ENCODE peak calls at places on chromosomes 1 and 21, in four cellular contexts. One of them, this sample, is unnamed.
A peak's percentile ranks its signal among the peaks of the same experiment; 100 is the strongest.

GRCh38 chr1:216765346-216766300 is 42.4 kb upstream of the ESRRG start:
- DNase-seq in A549: no peak
- DNase-seq in K562: no peak
- DNase-seq in HepG2: no peak
- DNase-seq in this sample: no peak

GRCh38 chr1:175540928-175541645 is 202.3 kb downstream of the TNR start:
- DNase-seq in A549: no peak
- DNase-seq in K562: no peak
- DNase-seq in HepG2: no peak
- DNase-seq in this sample: no peak

GRCh38 chr1:151547119-151547899 is 7.2 kb downstream of the TUFT1 start:
- DNase-seq in A549: peak; percentile 88
- DNase-seq in K562: no peak
- DNase-seq in HepG2: peak; percentile 98
- DNase-seq in this sample: no peak

GRCh38 chr1:9271268-9271667 is 21.4 kb upstream of the SPSB1 start:
- DNase-seq in A549: no peak
- DNase-seq in K562: no peak
- DNase-seq in HepG2: no peak
- DNase-seq in this sample: no peak

GRCh38 chr1:156640842-156641706 is 843 bp upstream of the BCAN start:
- DNase-seq in A549: no peak
- DNase-seq in K562: no peak
- DNase-seq in HepG2: no peak
- DNase-seq in this sample: no peak

GRCh38 chr1:246291141-246291540 is 215.9 kb downstream of the SMYD3 start:
- DNase-seq in A549: no peak
- DNase-seq in K562: no peak
- DNase-seq in HepG2: no peak
- DNase-seq in this sample: no peak

GRCh38 chr1:114524933-114525332 is 13.9 kb upstream of the TRIM33 start:
- DNase-seq in A549: no peak
- DNase-seq in K562: peak; percentile 50
- DNase-seq in HepG2: no peak
- DNase-seq in this sample: no peak

GRCh38 chr21:37564924-37565529 is 198.5 kb downstream of the DYRK1A start:
- DNase-seq in A549: no peak
- DNase-seq in K562: no peak
- DNase-seq in HepG2: peak; percentile 34
- DNase-seq in this sample: no peak

GRCh38 chr21:45109831-45110492 is 35.6 kb downstream of the ADARB1 start:
- DNase-seq in A549: no peak
- DNase-seq in K562: no peak
- DNase-seq in HepG2: no peak
- DNase-seq in this sample: no peak

GRCh38 chr1:191831572-191831971 is 326.7 kb upstream of the RGS18 start:
- DNase-seq in A549: no peak
- DNase-seq in K562: no peak
- DNase-seq in HepG2: no peak
- DNase-seq in this sample: no peak

GRCh38 chr1:17375651-17376050 is 3.7 kb downstream of the PADI6 start:
- DNase-seq in A549: no peak
- DNase-seq in K562: no peak
- DNase-seq in HepG2: no peak
- DNase-seq in this sample: no peak

GRCh38 chr1:222654849-222655248 is 37.0 kb downstream of the MIA3 start:
- DNase-seq in A549: no peak
- DNase-seq in K562: no peak
- DNase-seq in HepG2: no peak
- DNase-seq in this sample: no peak

GRCh38 chr1:67880056-67880601 is 46.9 kb upstream of the GNG12 start:
- DNase-seq in A549: peak; percentile 42
- DNase-seq in K562: no peak
- DNase-seq in HepG2: no peak
- DNase-seq in this sample: no peak

GRCh38 chr1:6864166-6864565 is 78.9 kb downstream of the CAMTA1 start:
- DNase-seq in A549: no peak
- DNase-seq in K562: no peak
- DNase-seq in HepG2: no peak
- DNase-seq in this sample: no peak

GRCh38 chr1:110084226-110085078 is 14.0 kb upstream of the ALX3 start:
- DNase-seq in A549: no peak
- DNase-seq in K562: no peak
- DNase-seq in HepG2: no peak
- DNase-seq in this sample: peak; percentile 64

GRCh38 chr1:41999884-42000283 is 81.2 kb upstream of the HIVEP3 start:
- DNase-seq in A549: no peak
- DNase-seq in K562: no peak
- DNase-seq in HepG2: no peak
- DNase-seq in this sample: no peak

GRCh38 chr1:202056644-202057334 is 46.4 kb downstream of the ELF3 start:
- DNase-seq in A549: peak; percentile 94
- DNase-seq in K562: peak; percentile 25
- DNase-seq in HepG2: peak; percentile 89
- DNase-seq in this sample: no peak

GRCh38 chr1:206496131-206496793 is 11.1 kb upstream of the RASSF5 start:
- DNase-seq in A549: no peak
- DNase-seq in K562: no peak
- DNase-seq in HepG2: no peak
- DNase-seq in this sample: no peak

GRCh38 chr1:48236716-48237470 is 14.4 kb downstream of the SLC5A9 start:
- DNase-seq in A549: peak; percentile 40
- DNase-seq in K562: peak; percentile 45
- DNase-seq in HepG2: peak; percentile 28
- DNase-seq in this sample: no peak

DNA sequence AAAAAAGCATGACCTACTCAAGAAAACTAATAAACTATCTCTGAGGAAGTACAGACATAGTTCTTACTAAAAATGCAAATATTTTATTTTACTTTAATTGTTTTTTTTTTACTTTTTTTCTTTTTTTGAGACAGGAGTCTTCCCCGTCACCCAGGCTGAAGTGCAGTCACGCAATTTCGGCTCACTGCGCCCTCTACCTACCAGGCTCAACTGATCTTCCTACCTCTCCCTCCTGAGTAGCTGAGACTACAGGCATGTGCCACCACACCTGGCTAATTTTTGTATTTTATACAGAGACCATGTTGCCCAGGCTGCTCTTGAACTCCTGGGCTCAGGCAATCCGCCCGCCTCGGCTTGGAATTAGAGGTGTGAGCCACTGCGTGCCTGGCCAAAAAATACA is 1263.1 kb downstream of the KCNT2 start:
- DNase-seq in A549: no peak
- DNase-seq in K562: no peak
- DNase-seq in HepG2: peak; percentile 16
- DNase-seq in this sample: peak; percentile 17
- TF ChIP-seq RNF2 in A549: no peak
- TF ChIP-seq RNF2 in K562: no peak
- TF ChIP-seq RNF2 in HepG2: no peak
- TF ChIP-seq RNF2 in this sample: no peak

GRCh38 chr1:24109686-24110475 is 2.1 kb downstream of the MYOM3 start:
- DNase-seq in A549: no peak
- DNase-seq in K562: no peak
- DNase-seq in HepG2: no peak
- DNase-seq in this sample: no peak
- TF ChIP-seq RNF2 in A549: no peak
- TF ChIP-seq RNF2 in K562: no peak
- TF ChIP-seq RNF2 in HepG2: no peak
- TF ChIP-seq RNF2 in this sample: no peak

DNA sequence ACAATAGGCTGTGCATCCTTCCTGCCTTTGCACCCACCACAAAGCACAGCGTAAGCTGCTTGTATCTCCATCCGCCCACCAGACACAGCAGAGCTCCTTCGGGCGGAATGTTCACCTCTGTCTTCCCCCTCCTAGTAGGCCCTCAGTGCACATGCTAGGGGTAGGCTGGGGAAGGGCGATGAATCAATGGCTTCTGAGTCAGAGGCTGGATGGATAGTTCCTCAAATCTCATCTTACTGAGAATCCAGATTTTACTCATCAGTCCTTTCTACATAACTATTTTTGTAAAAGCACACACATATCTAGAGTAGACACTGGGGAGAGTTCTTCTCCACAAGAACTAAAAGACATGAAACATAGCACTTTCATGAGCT is 73.8 kb downstream of the BCAR3 start:
- DNase-seq in A549: no peak
- DNase-seq in K562: no peak
- DNase-seq in HepG2: no peak
- DNase-seq in this sample: no peak
- TF ChIP-seq RNF2 in A549: no peak
- TF ChIP-seq RNF2 in K562: no peak
- TF ChIP-seq RNF2 in HepG2: no peak
- TF ChIP-seq RNF2 in this sample: no peak

GRCh38 chr1:234551032-234551378 is 59.0 kb downstream of the IRF2BP2 start:
- DNase-seq in A549: no peak
- DNase-seq in K562: no peak
- DNase-seq in HepG2: no peak
- DNase-seq in this sample: no peak

GRCh38 chr1:234550341-234551031 is 59.5 kb downstream of the IRF2BP2 start:
- DNase-seq in A549: no peak
- DNase-seq in K562: no peak
- DNase-seq in HepG2: no peak
- DNase-seq in this sample: no peak

GRCh38 chr1:234546890-234547788 is 62.8 kb downstream of the IRF2BP2 start:
- DNase-seq in A549: no peak
- DNase-seq in K562: peak; percentile 63
- DNase-seq in HepG2: no peak
- DNase-seq in this sample: no peak

GRCh38 chr1:234546387-234546704 is 63.6 kb downstream of the IRF2BP2 start:
- DNase-seq in A549: no peak
- DNase-seq in K562: no peak
- DNase-seq in HepG2: no peak
- DNase-seq in this sample: no peak

DNA sequence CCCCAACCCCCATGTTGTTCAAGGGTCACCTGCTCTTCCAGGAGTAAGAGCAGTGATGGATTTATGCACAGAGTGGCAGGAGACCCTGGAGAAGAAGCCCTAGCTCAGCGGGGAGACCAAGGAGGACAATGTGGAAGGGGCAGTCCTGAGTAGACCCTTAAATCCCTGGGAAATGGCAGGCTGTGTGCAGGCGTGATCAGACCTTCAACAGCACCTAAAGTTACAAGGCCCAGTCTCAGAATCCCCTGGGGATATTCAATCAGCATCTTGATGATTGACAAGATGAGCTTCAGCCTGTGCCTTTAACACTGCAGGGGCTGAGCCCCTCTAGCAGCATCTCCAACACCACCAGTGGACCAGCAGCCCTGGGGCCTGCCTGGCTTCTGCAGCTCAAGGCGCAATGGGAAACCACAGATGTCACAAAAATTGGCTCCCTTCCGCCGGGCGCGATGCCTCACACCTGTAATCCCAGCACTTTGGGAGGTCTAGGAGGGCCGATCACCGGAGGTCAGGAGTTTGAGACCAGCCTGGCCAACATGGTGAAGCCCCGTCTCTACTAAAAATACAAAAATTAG is 60.4 kb downstream of the IRF2BP2 start:
- DNase-seq in A549: no peak
- DNase-seq in K562: no peak
- DNase-seq in HepG2: no peak
- DNase-seq in this sample: no peak
- TF ChIP-seq RNF2 in A549: no peak
- TF ChIP-seq RNF2 in K562: no peak
- TF ChIP-seq RNF2 in HepG2: no peak
- TF ChIP-seq RNF2 in this sample: no peak

DNA sequence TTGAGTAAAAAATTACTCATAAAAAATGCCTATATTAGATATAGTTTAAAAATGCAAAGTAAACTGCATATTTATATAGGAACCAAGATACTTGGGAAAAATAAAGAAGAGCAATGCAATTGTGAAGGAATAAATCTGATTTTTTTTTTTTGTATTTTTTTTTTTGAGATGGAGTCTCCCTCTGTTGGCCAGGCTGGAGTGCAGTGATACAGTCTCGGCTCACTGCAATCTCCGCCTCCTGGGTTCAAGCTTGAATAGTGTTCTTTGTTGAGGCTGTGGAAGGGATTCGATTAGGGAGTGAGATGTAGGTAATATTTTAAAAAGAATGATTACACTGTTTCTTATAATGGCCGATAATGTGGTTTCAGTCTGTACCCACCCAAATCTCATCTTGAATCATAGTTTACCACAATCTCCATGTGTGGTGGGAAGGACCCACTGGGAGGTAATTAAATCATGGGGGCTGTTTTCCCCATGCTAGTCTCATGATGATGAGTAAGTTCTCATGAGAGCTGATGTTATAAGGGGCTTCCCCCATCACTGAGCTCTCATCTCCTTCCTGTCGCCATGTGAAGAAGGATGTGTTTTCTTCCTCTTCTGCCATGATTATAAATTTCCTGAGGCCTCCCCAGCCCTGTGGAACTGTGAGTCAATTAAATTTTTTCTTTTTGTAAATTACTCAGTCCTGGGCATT is 1765.9 kb downstream of the PLA2G4A start:
- DNase-seq in A549: no peak
- DNase-seq in K562: no peak
- DNase-seq in HepG2: no peak
- DNase-seq in this sample: no peak
- TF ChIP-seq RNF2 in A549: no peak
- TF ChIP-seq RNF2 in K562: no peak
- TF ChIP-seq RNF2 in HepG2: no peak
- TF ChIP-seq RNF2 in this sample: no peak

GRCh38 chr1:203557390-203557789 is 63.4 kb downstream of the OPTC start:
- DNase-seq in A549: no peak
- DNase-seq in K562: no peak
- DNase-seq in HepG2: no peak
- DNase-seq in this sample: no peak

GRCh38 chr1:203557958-203558760 is 64.2 kb downstream of the OPTC start:
- DNase-seq in A549: peak; percentile 65
- DNase-seq in K562: no peak
- DNase-seq in HepG2: no peak
- DNase-seq in this sample: no peak

GRCh38 chr1:203555484-203556046 is 61.6 kb downstream of the OPTC start:
- DNase-seq in A549: no peak
- DNase-seq in K562: no peak
- DNase-seq in HepG2: no peak
- DNase-seq in this sample: no peak

GRCh38 chr1:203555046-203555445 is 61.1 kb downstream of the OPTC start:
- DNase-seq in A549: no peak
- DNase-seq in K562: no peak
- DNase-seq in HepG2: no peak
- DNase-seq in this sample: no peak

GRCh38 chr1:203556047-203556851 is 62.3 kb downstream of the OPTC start:
- DNase-seq in A549: no peak
- DNase-seq in K562: no peak
- DNase-seq in HepG2: no peak
- DNase-seq in this sample: peak; percentile 62
- TF ChIP-seq RNF2 in A549: no peak
- TF ChIP-seq RNF2 in K562: no peak
- TF ChIP-seq RNF2 in HepG2: no peak
- TF ChIP-seq RNF2 in this sample: no peak

GRCh38 chr1:90472775-90473174 is 244.3 kb downstream of the BARHL2 start:
- DNase-seq in A549: no peak
- DNase-seq in K562: no peak
- DNase-seq in HepG2: no peak
- DNase-seq in this sample: no peak
- TF ChIP-seq RNF2 in A549: no peak
- TF ChIP-seq RNF2 in K562: no peak
- TF ChIP-seq RNF2 in HepG2: no peak
- TF ChIP-seq RNF2 in this sample: no peak